ENCODE peak calls at places on chromosomes 16 and 17, in six cellular contexts. N is H9; R is endothelial cell of umbilical vein; U is cardiac fibroblast; O is activated CD4-positive, CD25-positive, alpha-beta regulatory T cell; T is GM12865. H is an unnamed sample.
A peak's percentile ranks its signal among the peaks of the same experiment; 100 is the strongest.

GRCh38 chr17:63420868-63421680 is 25.0 kb downstream of the CYB561 start:
- DNase-seq in N (no peak), T (no peak), O (no peak), U (no peak), R (no peak), H (no peak)

GRCh38 chr17:77164483-77165030 is 23.8 kb downstream of the SEC14L1 start:
- DNase-seq in R (peak; percentile 93), U (no peak), O (no peak), T (no peak), N (no peak), H (peak; percentile 47)

GRCh38 chr17:71760062-71760720 is 360.6 kb upstream of the SOX9 start:
- DNase-seq in R (no peak), O (no peak), N (no peak), T (no peak), U (no peak), H (peak; percentile 52)

GRCh38 chr16:3171855-3172593 is 16.0 kb upstream of the OR1F1 start:
- DNase-seq in O (no peak), R (no peak), U (peak; percentile 89), N (peak; percentile 87), T (peak; percentile 86), H (peak; percentile 93)

GRCh38 chr17:78529251-78529650 is 47.9 kb downstream of the DNAH17 start:
- DNase-seq in U (no peak), T (no peak), O (no peak), R (no peak), N (no peak), H (no peak)

GRCh38 chr17:10754861-10755591 is 25.2 kb upstream of the TMEM220 start:
- DNase-seq in R (no peak), U (no peak), N (peak; percentile 87), T (no peak), O (no peak), H (peak; percentile 39)

GRCh38 chr16:30122621-30123160 is 329 bp downstream of the MAPK3 start:
- DNase-seq in T (no peak), U (no peak), O (no peak), N (no peak), R (peak; percentile 39), H (no peak)

GRCh38 chr16:66961065-66961744 is at the start of gene CES3:
- DNase-seq in N (peak; percentile 93), U (peak; percentile 72), R (peak; percentile 46), O (peak; percentile 39), T (peak; percentile 80), H (peak; percentile 61)

GRCh38 chr17:78925234-78925633 is at the start of gene TIMP2:
- DNase-seq in N (peak; percentile 92), R (peak; percentile 86), U (peak; percentile 85), T (peak; percentile 32), O (peak; percentile 50), H (peak; percentile 89)

GRCh38 chr17:1802429-1802828 is 27.3 kb downstream of the SMYD4 start:
- DNase-seq in O (no peak), R (no peak), T (no peak), N (no peak), U (no peak), H (no peak)